ENCODE peak calls at places on chromosomes 1 and 21, in four cellular contexts. J is AG08396, W is T-helper 2 cell, T is NCI-H774. Z is an unnamed sample.

GRCh38 chr1:25018878-25019277 is 88.8 kb upstream of the RUNX3 start:
- DNase-seq in W (no peak), J (no peak), T (no peak), Z (no peak)

GRCh38 chr1:164660415-164661174 is 101.6 kb downstream of the PBX1 start:
- DNase-seq in J (no peak), W (no peak), T (no peak), Z (peak; percentile 90)

GRCh38 chr1:97417661-97418060 is 503.2 kb downstream of the DPYD start:
- DNase-seq in J (no peak), W (no peak), T (no peak), Z (no peak)

GRCh38 chr1:246689409-246689997 is 34.7 kb upstream of the SCCPDH start:
- DNase-seq in W (no peak), T (peak; percentile 79), J (peak; percentile 89), Z (peak; percentile 78)

GRCh38 chr21:42350271-42350885 is 416 bp downstream of the TFF2 start:
- DNase-seq in J (no peak), T (no peak), W (no peak), Z (no peak)

GRCh38 chr1:19067187-19067911 is 110.9 kb upstream of the IFFO2 start:
- DNase-seq in W (no peak), J (no peak), T (no peak), Z (peak; percentile 84)

GRCh38 chr1:30751830-30752650 is 5.5 kb downstream of the LAPTM5 start:
- DNase-seq in W (no peak), T (no peak), J (no peak), Z (no peak)

GRCh38 chr1:168079761-168080160 is 57.0 kb downstream of the GPR161 start:
- DNase-seq in J (peak; percentile 33), T (no peak), W (no peak), Z (peak; percentile 80)

GRCh38 chr1:24711329-24711728 is 33.9 kb upstream of the CLIC4 start:
- DNase-seq in W (no peak), J (no peak), T (no peak), Z (no peak)

GRCh38 chr1:208641881-208642280 is 397.7 kb upstream of the PLXNA2 start:
- DNase-seq in T (no peak), J (no peak), W (no peak), Z (no peak)

GRCh38 chr21:41133896-41134522 is 34.0 kb upstream of the BACE2 start:
- DNase-seq in W (no peak), T (no peak), J (peak; percentile 64), Z (peak; percentile 68)

GRCh38 chr1:7427901-7428300 is 343.2 kb upstream of the VAMP3 start:
- DNase-seq in W (no peak), T (no peak), J (no peak), Z (no peak)

GRCh38 chr1:221336141-221336540 is 405.7 kb downstream of the DUSP10 start:
- DNase-seq in J (peak; percentile 27), W (no peak), T (no peak), Z (peak; percentile 62)

GRCh38 chr21:31173881-31174555 is 135.7 kb upstream of the KRTAP19-8 start:
- DNase-seq in T (no peak), W (peak; percentile 48), J (no peak), Z (no peak)

GRCh38 chr21:38645282-38645681 is 147.0 kb upstream of the ERG start:
- DNase-seq in J (peak; percentile 66), W (no peak), T (no peak), Z (peak; percentile 83)

GRCh38 chr1:18120638-18121037 is 13.0 kb downstream of the IGSF21 start:
- DNase-seq in J (no peak), W (no peak), T (no peak), Z (no peak)

GRCh38 chr1:110184414-110184813 is 25.7 kb upstream of the KCNC4 start:
- DNase-seq in T (no peak), W (no peak), J (no peak), Z (no peak)

GRCh38 chr1:227323164-227323955 is 5.1 kb upstream of the CDC42BPA start:
- DNase-seq in W (no peak), J (no peak), T (no peak), Z (no peak)

GRCh38 chr1:7948950-7949349 is 8.3 kb upstream of the TNFRSF9 start:
- DNase-seq in J (peak; percentile 82), W (no peak), T (no peak), Z (peak; percentile 93)

Z was measured in M059J.